ENCODE peak calls at places on chromosomes 7 and 10, in ten cellular contexts. L is colonic mucosa; V is naive thymus-derived CD4-positive, alpha-beta T cell; T is GM23248; O is psoas muscle; U is cardiac muscle cell; Q is A549; H is upper lobe of right lung; G is mesendoderm; D is lower lobe of right lung. Z is an unnamed sample.

GRCh38 chr10:80289451-80290287 is at the start of gene MAT1A:
- DNase-seq in L (peak; percentile 39), V (no peak), T (peak; percentile 17), O (no peak), U (peak; percentile 33), Q (peak; percentile 36), H (no peak), G (peak; percentile 75), D (no peak), Z (no peak)

GRCh38 chr10:128150551-128150950 is 24.3 kb upstream of the MKI67 start:
- DNase-seq in L (no peak), V (no peak), T (no peak), O (no peak), U (no peak), Q (no peak), H (no peak), G (no peak), D (no peak), Z (no peak)

GRCh38 chr10:13528138-13528874 is 508 bp downstream of the BEND7 start:
- DNase-seq in L (peak; percentile 25), V (no peak), T (peak; percentile 59), O (peak; percentile 26), U (peak; percentile 8), Q (no peak), H (peak; percentile 69), G (peak; percentile 32), D (no peak), Z (no peak)

GRCh38 chr7:45073843-45074737 is 14.7 kb downstream of the NACAD start:
- DNase-seq in L (no peak), V (no peak), T (no peak), O (no peak), U (no peak), Q (no peak), H (no peak), G (no peak), D (no peak), Z (no peak)

GRCh38 chr7:77251519-77251819 is 51.9 kb upstream of the FGL2 start:
- DNase-seq in L (no peak), V (no peak), T (no peak), O (no peak), U (no peak), Q (no peak), H (no peak), G (no peak), D (no peak), Z (no peak)

GRCh38 chr10:92478536-92478935 is 95.4 kb downstream of the IDE start:
- DNase-seq in L (no peak), V (no peak), T (no peak), O (no peak), U (no peak), Q (no peak), H (no peak), G (no peak), D (no peak), Z (no peak)

GRCh38 chr7:101121996-101122932 is 4.6 kb upstream of the SERPINE1 start:
- DNase-seq in L (peak; percentile 39), V (no peak), T (peak; percentile 98), O (peak; percentile 82), U (peak; percentile 99), Q (peak; percentile 95), H (peak; percentile 65), G (peak; percentile 96), D (peak; percentile 58), Z (no peak)

GRCh38 chr7:135215180-135215579 is 3.9 kb upstream of the WDR91 start:
- DNase-seq in L (no peak), V (no peak), T (no peak), O (no peak), U (no peak), Q (no peak), H (no peak), G (no peak), D (no peak), Z (no peak)

GRCh38 chr10:79196470-79197461 is 128.0 kb downstream of the ZMIZ1 start:
- DNase-seq in L (peak; percentile 82), V (peak; percentile 31), T (peak; percentile 71), O (peak; percentile 77), U (peak; percentile 72), Q (peak; percentile 73), H (peak; percentile 90), G (peak; percentile 79), D (peak; percentile 84), Z (peak; percentile 5)

GRCh38 chr10:121734517-121735137 is 136.4 kb upstream of the FGFR2 start:
- DNase-seq in L (no peak), V (no peak), T (peak; percentile 49), O (no peak), U (peak; percentile 32), Q (peak; percentile 12), H (no peak), G (no peak), D (no peak), Z (no peak)

GRCh38 chr10:79082631-79083581 is 14.1 kb downstream of the ZMIZ1 start:
- DNase-seq in L (no peak), V (no peak), T (no peak), O (no peak), U (no peak), Q (no peak), H (no peak), G (no peak), D (no peak), Z (no peak)

DNA sequence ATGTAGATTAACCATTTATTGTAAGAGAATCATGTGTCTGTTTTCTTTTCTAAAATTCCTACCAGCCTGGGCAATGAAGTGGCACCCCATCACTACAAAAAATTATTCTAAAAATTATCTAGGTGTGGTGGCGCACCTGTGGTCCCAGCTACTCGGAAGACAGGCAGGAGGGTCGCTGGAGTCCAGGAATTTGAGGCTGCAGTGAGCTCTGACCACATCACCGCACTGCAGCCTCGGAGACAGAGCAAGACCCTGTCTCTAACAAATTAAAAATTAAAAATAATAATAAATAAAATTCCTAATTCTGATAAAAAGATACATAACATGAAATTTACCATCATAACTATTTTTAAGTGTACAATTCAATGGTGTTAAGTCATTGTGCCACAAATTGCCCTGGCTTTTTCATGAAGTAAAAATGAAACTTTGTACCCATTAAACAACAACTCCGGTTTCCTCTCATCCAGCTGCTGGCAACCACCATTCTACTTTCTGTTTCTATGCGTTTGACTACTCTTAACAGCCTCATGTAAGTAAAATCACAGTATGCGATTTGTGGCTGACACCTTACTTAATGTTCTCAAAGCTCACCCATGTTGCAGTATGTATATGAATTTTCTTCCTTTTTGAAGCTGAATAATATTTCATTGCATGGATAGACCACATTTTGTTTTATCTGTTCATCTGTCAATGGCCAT is 20.6 kb upstream of the USP6NL start:
- DNase-seq in L (no peak), V (peak; percentile 22), T (no peak), O (no peak), U (no peak), Q (no peak), H (no peak), G (no peak), D (no peak), Z (peak; percentile 85)
- H3K4me3 ChIP-seq in L (no peak overlapping the region), V (peak overlapping the region; percentile 9), T (no peak overlapping the region), O (no peak overlapping the region), U (no peak overlapping the region), Q (no peak overlapping the region), H (no peak overlapping the region), G (no peak overlapping the region), D (no peak overlapping the region), Z (peak overlapping the region; percentile 8)

GRCh38 chr7:80139179-80139578 is 4.5 kb downstream of the GNAI1 start:
- DNase-seq in L (no peak), V (no peak), T (no peak), O (no peak), U (no peak), Q (peak; percentile 52), H (no peak), G (no peak), D (no peak), Z (no peak)
- H3K4me3 ChIP-seq in L (no peak overlapping the region), V (no peak overlapping the region), T (no peak overlapping the region), O (no peak overlapping the region), U (no peak overlapping the region), Q (no peak overlapping the region), H (no peak overlapping the region), G (no peak overlapping the region), D (no peak overlapping the region), Z (no peak overlapping the region)

DNA sequence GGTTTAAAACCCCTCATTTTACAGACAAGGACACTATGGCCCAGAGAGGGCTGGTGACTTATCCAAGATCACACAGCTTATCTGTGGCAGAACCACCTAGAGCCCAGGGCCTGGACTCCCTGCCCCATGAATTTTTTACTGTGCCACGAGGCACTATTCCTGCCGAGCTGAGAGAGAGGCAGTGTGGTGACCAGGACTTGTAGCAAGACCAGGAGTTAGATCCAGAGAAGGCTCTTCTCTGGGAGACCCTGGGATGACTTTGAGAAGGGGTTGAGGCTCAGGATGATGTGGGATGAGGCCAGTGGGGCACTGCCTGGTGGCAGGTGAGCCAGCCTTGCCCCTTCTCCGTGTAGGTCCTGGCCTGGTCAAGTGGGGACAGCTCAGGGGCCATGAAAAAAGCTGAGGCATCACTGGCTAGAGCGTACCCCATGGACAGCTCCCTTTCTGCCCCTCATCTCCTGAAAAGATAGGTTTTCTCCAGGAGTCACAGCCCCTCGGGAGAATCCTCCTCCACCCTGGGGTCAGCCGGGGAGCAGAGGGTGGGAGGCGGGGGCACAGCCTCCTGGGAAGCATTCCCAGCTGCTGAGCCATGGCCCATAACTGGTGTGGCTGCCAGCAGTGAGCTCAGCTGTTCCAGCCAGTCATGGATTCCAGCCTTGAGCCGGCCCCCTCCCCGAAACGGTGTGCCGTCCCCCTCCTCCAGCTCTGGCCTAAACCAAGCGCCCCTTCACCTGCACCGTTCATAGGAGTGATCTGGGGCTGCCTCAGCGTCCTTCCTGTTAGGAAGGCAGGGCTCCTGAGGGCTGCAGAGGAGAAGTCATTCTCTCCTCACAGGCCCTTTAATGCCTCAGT is 5.8 kb downstream of the FLNC start:
- DNase-seq in L (no peak), V (no peak), T (peak; percentile 87), O (peak; percentile 65), U (peak; percentile 70), Q (no peak), H (peak; percentile 53), G (no peak), D (peak; percentile 39), Z (no peak)
- H3K4me3 ChIP-seq in L (no peak overlapping the region), V (no peak overlapping the region), T (no peak overlapping the region), O (peak overlapping the region; percentile 89), U (no peak overlapping the region), Q (no peak overlapping the region), H (no peak overlapping the region), G (no peak overlapping the region), D (no peak overlapping the region), Z (no peak overlapping the region)

DNA sequence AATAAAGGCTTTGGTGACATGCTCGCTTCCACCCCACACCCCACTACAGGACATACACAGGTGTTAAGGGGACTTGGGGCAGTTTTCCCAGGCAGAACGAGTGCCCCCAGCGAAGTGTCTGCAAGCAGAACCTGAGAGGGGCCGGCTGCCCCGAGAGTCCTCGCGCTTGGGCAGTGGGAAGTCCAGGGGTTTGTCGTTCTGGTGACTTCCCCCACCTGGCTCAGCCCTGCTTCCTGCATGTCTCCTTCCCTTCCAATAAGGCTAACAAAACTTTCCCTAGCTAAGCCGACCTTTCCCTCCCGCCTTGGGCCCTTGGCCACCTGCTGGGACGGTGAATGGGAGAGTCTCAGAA is 916 bp downstream of the VWA2 start:
- DNase-seq in L (no peak), V (no peak), T (no peak), O (no peak), U (no peak), Q (no peak), H (no peak), G (no peak), D (no peak), Z (no peak)
- H3K4me3 ChIP-seq in L (peak overlapping the region; percentile 39), V (no peak overlapping the region), T (no peak overlapping the region), O (no peak overlapping the region), U (peak overlapping the region; percentile 40), Q (peak overlapping the region; percentile 48), H (peak overlapping the region; percentile 53), G (no peak overlapping the region), D (peak overlapping the region; percentile 61), Z (no peak overlapping the region)